ENCODE peak calls at places on chromosomes 7 and 10, in ten cellular contexts. I, R, C, A, Y, T, K, X, S and O are unnamed samples. For H3K4me1, the result is how much of the 10 kb centered on the place peaks cover.

GRCh38 chr7:28332031-28332430 is 80.3 kb upstream of the CREB5 start:
- DNase-seq in X (no peak), A (no peak), R (no peak), S (no peak), T (no peak), C (no peak), Y (no peak), I (no peak), K (no peak), O (no peak)

GRCh38 chr7:151061241-151062110 is 2.1 kb downstream of the SLC4A2 start:
- DNase-seq in C (peak), S (no peak), A (no peak), Y (no peak), T (no peak), X (peak), I (no peak), R (peak), K (no peak), O (no peak)

GRCh38 chr7:12423355-12423994 is 19.8 kb upstream of the VWDE start:
- DNase-seq in T (peak), A (no peak), S (no peak), X (peak), Y (peak), K (peak), I (peak), C (no peak), R (no peak), O (no peak)

GRCh38 chr7:150846291-150847115 is 5.8 kb upstream of the AOC1 start:
- DNase-seq in X (no peak), S (peak), R (peak), Y (no peak), C (no peak), K (no peak), A (no peak), T (no peak), I (no peak), O (no peak)

GRCh38 chr7:91668217-91668616 is 212.3 kb downstream of the MTERF1 start:
- DNase-seq in R (no peak), Y (no peak), K (no peak), T (no peak), I (no peak), A (no peak), X (no peak), S (no peak), C (no peak), O (no peak)

GRCh38 chr10:103693812-103694205 is 161.6 kb downstream of the SH3PXD2A start:
- DNase-seq in X (no peak), T (no peak), R (no peak), S (no peak), C (no peak), A (no peak), K (no peak), Y (no peak), I (no peak), O (no peak)

GRCh38 chr7:133310232-133310852 is 57.5 kb downstream of the EXOC4 start:
- DNase-seq in T (no peak), A (no peak), K (no peak), S (peak), X (no peak), I (no peak), R (no peak), Y (peak), C (no peak), O (no peak)

GRCh38 chr10:1290071-1290471 is 233.9 kb downstream of the WDR37 start:
- DNase-seq in X (no peak), R (no peak), K (no peak), T (no peak), S (no peak), C (no peak), Y (no peak), I (peak), A (no peak), O (no peak)

GRCh38 chr7:99380032-99380822 is 5.7 kb downstream of the ARPC1B start:
- DNase-seq in X (peak), T (no peak), K (peak), R (no peak), I (peak), A (no peak), C (no peak), S (no peak), Y (peak), O (peak)

GRCh38 chr10:3781458-3782098 is 3.4 kb downstream of the KLF6 start:
- DNase-seq in T (peak), K (no peak), Y (peak), X (peak), S (no peak), C (peak), I (peak), R (peak), A (peak), O (no peak)

GRCh38 chr10:34978080-34978479 is 112.1 kb downstream of the CUL2 start:
- DNase-seq in X (peak), I (peak), T (no peak), Y (no peak), K (no peak), R (no peak), A (no peak), C (no peak), S (no peak), O (no peak)

GRCh38 chr10:95447733-95448132 is 113.4 kb downstream of the SORBS1 start:
- DNase-seq in K (no peak), X (no peak), Y (peak), A (no peak), T (peak), C (no peak), R (no peak), S (no peak), I (no peak), O (no peak)

GRCh38 chr7:26868841-26869505 is 4.6 kb upstream of the SKAP2 start:
- DNase-seq in A (no peak), K (no peak), R (no peak), T (no peak), S (no peak), Y (peak), I (peak), C (no peak), X (no peak), O (no peak)

GRCh38 chr7:155213385-155213784 is 84.3 kb upstream of the INSIG1 start:
- DNase-seq in C (no peak), A (peak), X (no peak), S (no peak), Y (peak), I (no peak), K (no peak), R (no peak), T (peak), O (no peak)

GRCh38 chr7:83936056-83936703 is 258.4 kb downstream of the SEMA3A start:
- DNase-seq in R (peak), C (no peak), X (peak), K (peak), Y (peak), S (peak), T (peak), A (peak), I (peak), O (no peak)

GRCh38 chr7:128742206-128742605 is 3.0 kb downstream of the CALU start:
- DNase-seq in Y (peak), R (no peak), T (peak), A (no peak), S (no peak), X (no peak), C (no peak), I (peak), K (no peak), O (no peak)
- H3K4me1 ChIP-seq in Y (under half), R (under half), T (under half), A (under half), S (under half), X (under half), C (under half), I (under half), K (under half), O (under half)

GRCh38 chr7:34567906-34568305 is 90.1 kb upstream of the NPSR1 start:
- DNase-seq in C (no peak), A (no peak), X (no peak), I (no peak), K (no peak), T (no peak), Y (no peak), S (no peak), R (no peak), O (no peak)

DNA sequence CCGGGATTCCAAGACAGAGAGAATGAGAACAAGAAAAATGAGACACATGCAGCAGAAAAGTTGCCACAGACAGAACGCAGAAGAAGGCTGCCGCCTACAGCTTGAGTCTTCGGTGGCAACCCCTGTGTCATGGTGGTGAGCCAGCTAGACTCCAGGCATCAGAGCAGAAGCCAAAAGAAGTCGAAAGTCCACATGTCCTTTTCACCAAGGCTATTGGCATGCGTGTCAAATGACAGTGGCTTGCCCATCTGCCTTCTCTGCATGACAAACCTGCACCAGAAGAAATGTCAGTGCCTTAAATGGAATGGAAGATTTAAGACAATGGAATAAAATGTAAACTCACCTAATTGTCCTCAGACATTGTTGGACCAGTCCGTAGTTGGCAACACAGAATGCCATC is 93.9 kb upstream of the NPSR1 start:
- DNase-seq in R (no peak), C (no peak), A (no peak), K (no peak), I (no peak), X (no peak), Y (no peak), S (no peak), T (no peak), O (no peak)
- H3K4me1 ChIP-seq in R (under half), C (under half), A (under half), K (under half), I (under half), X (under half), Y (under half), S (under half), T (under half), O (under half)

GRCh38 chr7:22572937-22573336 is 72.9 kb upstream of the STEAP1B start:
- DNase-seq in A (no peak), X (no peak), R (no peak), C (no peak), K (no peak), T (peak), S (no peak), Y (no peak), I (peak), O (no peak)
- H3K4me1 ChIP-seq in A (under half), X (under half), R (under half), C (under half), K (under half), T (under half), S (under half), Y (under half), I (under half), O (under half)

GRCh38 chr10:79132681-79133381 is 64.1 kb downstream of the ZMIZ1 start:
- DNase-seq in X (peak), T (no peak), R (peak), Y (no peak), A (no peak), S (no peak), C (no peak), K (no peak), I (no peak), O (no peak)
- H3K4me1 ChIP-seq in X (under half), T (half or more), R (under half), Y (under half), A (under half), S (half or more), C (under half), K (half or more), I (under half), O (under half)

GRCh38 chr7:5594616-5595544 is 171.2 kb upstream of the TNRC18 start:
- DNase-seq in A (no peak), C (peak), Y (peak), S (no peak), K (peak), X (peak), R (peak), T (no peak), I (peak), O (no peak)

GRCh38 chr7:5597772-5598171 is 174.1 kb upstream of the TNRC18 start:
- DNase-seq in R (no peak), X (no peak), I (no peak), A (no peak), K (no peak), S (no peak), T (peak), C (no peak), Y (no peak), O (no peak)

GRCh38 chr7:5596896-5597246 is 173.2 kb upstream of the TNRC18 start:
- DNase-seq in R (no peak), T (no peak), X (no peak), C (no peak), I (no peak), S (no peak), A (no peak), Y (no peak), K (no peak), O (no peak)

GRCh38 chr7:5595545-5596045 is 172.0 kb upstream of the TNRC18 start:
- DNase-seq in T (peak), S (no peak), R (peak), A (no peak), C (no peak), Y (no peak), K (no peak), X (peak), I (peak), O (no peak)

GRCh38 chr7:5596046-5596895 is 172.6 kb upstream of the TNRC18 start:
- DNase-seq in K (peak), S (peak), Y (peak), A (peak), X (peak), I (peak), T (peak), C (peak), R (peak), O (no peak)
- H3K4me1 ChIP-seq in K (half or more), S (under half), Y (under half), A (under half), X (under half), I (under half), T (under half), C (under half), R (under half), O (under half)

GRCh38 chr7:105241198-105241597 is 147.5 kb downstream of the SRPK2 start:
- DNase-seq in C (no peak), X (no peak), S (no peak), A (no peak), R (no peak), Y (no peak), I (no peak), K (no peak), T (no peak), O (no peak)
- H3K4me1 ChIP-seq in C (under half), X (under half), S (under half), A (under half), R (under half), Y (under half), I (under half), K (under half), T (under half), O (under half)

DNA sequence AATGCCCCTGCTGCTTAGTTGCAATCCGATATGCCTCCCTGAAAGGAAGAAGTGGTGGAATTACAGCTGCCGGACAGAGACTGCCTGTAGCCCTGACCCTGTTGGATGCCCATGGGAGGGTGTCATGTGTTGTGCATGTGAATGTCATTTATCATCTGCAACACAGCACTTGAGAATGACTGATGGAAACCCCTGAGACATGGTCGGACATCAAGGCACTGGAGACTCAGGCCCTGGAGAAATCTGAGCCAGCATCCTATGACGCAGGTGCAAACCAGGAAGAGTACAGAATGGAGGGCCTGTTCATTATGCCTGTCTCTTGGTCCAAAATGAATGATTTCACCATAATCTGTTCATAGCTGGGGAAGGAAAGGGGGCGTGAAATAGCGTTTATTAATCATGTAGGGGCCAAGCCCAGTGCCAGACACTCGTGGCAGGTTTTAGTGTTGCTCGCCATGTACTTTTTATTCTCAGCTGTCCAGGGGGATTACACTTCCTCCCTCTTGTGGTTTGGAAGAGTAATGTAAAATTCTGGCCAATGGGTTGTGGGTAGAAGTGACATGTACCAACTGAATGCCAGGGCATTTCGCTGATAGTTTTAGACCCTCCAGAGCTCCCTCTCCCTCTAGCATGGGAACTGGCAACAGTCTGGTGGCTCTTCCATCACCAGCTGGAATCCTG is 23.0 kb upstream of the LEP start:
- DNase-seq in I (no peak), R (no peak), T (peak), X (no peak), A (no peak), K (peak), Y (no peak), C (no peak), S (no peak), O (no peak)
- H3K4me1 ChIP-seq in I (half or more), R (under half), T (under half), X (under half), A (under half), K (under half), Y (under half), C (under half), S (under half), O (under half)